ENCODE peak calls at places on chromosomes 16 and 17, in five cellular contexts. Z is SK-N-SH; B is psoas muscle; N is adrenal gland; E is CD4-positive, CD25-positive, alpha-beta regulatory T cell. K is an unnamed sample. For H3K4me1, the result is how much of the 10 kb centered on the place peaks cover.

GRCh38 chr17:47184671-47185070 is 4.4 kb downstream of the CDC27 start:
- DNase-seq in E (no peak), N (no peak), Z (peak), B (no peak), K (no peak)

GRCh38 chr17:35287286-35287811 is 44.5 kb downstream of the SLFN5 start:
- DNase-seq in N (no peak), E (no peak), B (no peak), Z (no peak), K (no peak)

GRCh38 chr16:56985288-56985961 is 3.9 kb upstream of the NLRC5 start:
- DNase-seq in Z (no peak), B (peak), N (peak), E (no peak), K (peak)

GRCh38 chr17:69525920-69526841 is 111.7 kb downstream of the MAP2K6 start:
- DNase-seq in Z (peak), B (peak), E (no peak), N (peak), K (peak)

GRCh38 chr17:44878627-44879221 is 20.5 kb downstream of the EFTUD2 start:
- DNase-seq in E (no peak), N (no peak), Z (peak), B (no peak), K (peak)

GRCh38 chr16:21336231-21336630 is 58.1 kb upstream of the CRYM start:
- DNase-seq in E (no peak), N (no peak), Z (no peak), B (no peak), K (no peak)

GRCh38 chr17:80796430-80796861 is 195.2 kb upstream of the CHMP6 start:
- DNase-seq in N (no peak), B (no peak), E (no peak), Z (no peak), K (no peak)

GRCh38 chr17:40072481-40073346 is 9.9 kb downstream of the THRA start:
- DNase-seq in E (no peak), B (no peak), N (no peak), Z (peak), K (no peak)

GRCh38 chr17:2402517-2402916 is 1.7 kb upstream of the MNT start:
- DNase-seq in B (no peak), Z (no peak), N (peak), E (no peak), K (no peak)

GRCh38 chr16:4936181-4936990 is 562 bp downstream of the PPL start:
- DNase-seq in Z (peak), B (peak), E (no peak), N (no peak), K (peak)

GRCh38 chr17:80219013-80219776 is 938 bp downstream of the SGSH start:
- DNase-seq in Z (peak), E (peak), B (peak), N (peak), K (peak)

GRCh38 chr16:57277586-57277985 is 6.9 kb downstream of the PLLP start:
- DNase-seq in B (no peak), E (no peak), N (no peak), Z (no peak), K (peak)

GRCh38 chr16:24925163-24925562 is 79.4 kb downstream of the SLC5A11 start:
- DNase-seq in B (no peak), Z (no peak), N (no peak), E (no peak), K (no peak)

GRCh38 chr17:66255112-66255511 is 25.9 kb upstream of the APOH start:
- DNase-seq in Z (peak), B (no peak), N (no peak), E (peak), K (peak)

GRCh38 chr16:87363771-87364476 is 19.7 kb downstream of the FBXO31 start:
- DNase-seq in N (peak), B (no peak), Z (peak), E (no peak), K (no peak)
- H3K4me1 ChIP-seq in N (under half), B (half or more), Z (under half), E (under half), K (under half)

DNA sequence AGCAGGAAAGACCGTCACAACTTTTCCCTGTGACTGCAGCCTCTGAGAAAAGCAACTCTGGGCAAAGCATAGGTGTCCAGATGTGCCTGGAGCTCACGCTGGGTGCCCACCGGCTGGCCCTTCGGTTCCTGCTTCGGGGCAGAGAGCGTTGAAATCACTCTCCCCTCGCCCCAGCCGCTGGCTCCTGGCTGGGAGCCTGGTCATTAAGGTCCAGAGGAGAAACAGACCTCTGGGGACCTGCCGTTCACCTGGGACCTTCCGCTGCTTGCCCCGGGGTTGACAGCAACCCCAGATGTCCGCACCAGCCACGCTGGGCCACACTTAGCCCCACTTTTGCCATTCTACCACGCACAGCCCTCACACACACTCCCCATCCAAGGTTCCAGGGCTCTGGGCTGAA is 13.1 kb downstream of the MRM3 start:
- DNase-seq in E (no peak), B (no peak), Z (no peak), N (no peak), K (no peak)
- H3K4me3 ChIP-seq in E (no peak), B (peak), Z (no peak), N (no peak), K (no peak)

GRCh38 chr16:2006317-2006716 is 3.3 kb downstream of the ZNF598 start:
- DNase-seq in E (no peak), Z (no peak), B (no peak), N (no peak), K (no peak)
- H3K4me1 ChIP-seq in E (under half), Z (under half), B (half or more), N (under half), K (under half)

GRCh38 chr16:80174416-80174815 is 366.4 kb upstream of the DYNLRB2 start:
- DNase-seq in Z (no peak), B (no peak), E (no peak), N (no peak), K (no peak)
- H3K4me3 ChIP-seq in Z (no peak), B (no peak), E (no peak), N (no peak), K (no peak)

GRCh38 chr16:15993541-15993940 is 44.1 kb downstream of the ABCC1 start:
- DNase-seq in B (no peak), Z (no peak), E (no peak), N (no peak), K (no peak)
- H3K4me1 ChIP-seq in B (half or more), Z (half or more), E (under half), N (under half), K (under half)

GRCh38 chr16:89407282-89407924 is 83.0 kb downstream of the ANKRD11 start:
- DNase-seq in E (no peak), Z (no peak), N (no peak), B (no peak), K (no peak)
- H3K4me3 ChIP-seq in E (peak), Z (no peak), N (no peak), B (no peak), K (no peak)